ENCODE peak calls at places on chromosomes 12 and 14, in four cellular contexts. One of them, this sample, is unnamed.

GRCh38 chr12:32106517-32107366 is at the start of gene BICD1:
- DNase-seq in activated naive CD8-positive, alpha-beta T cell treated with anti-CD3 and anti-CD28 coated beads, Interleukin-2, amount 50 U/mL, for 24 hours: peak
- DNase-seq in NCI-H2171: peak
- DNase-seq in AG04450: peak
- DNase-seq in this sample: peak

GRCh38 chr12:58412466-58412865 is 471.1 kb downstream of the ATP23 start:
- DNase-seq in activated naive CD8-positive, alpha-beta T cell treated with anti-CD3 and anti-CD28 coated beads, Interleukin-2, amount 50 U/mL, for 24 hours: no peak
- DNase-seq in NCI-H2171: no peak
- DNase-seq in AG04450: no peak
- DNase-seq in this sample: no peak

GRCh38 chr14:99644723-99645544 is at the start of gene HHIPL1:
- DNase-seq in activated naive CD8-positive, alpha-beta T cell treated with anti-CD3 and anti-CD28 coated beads, Interleukin-2, amount 50 U/mL, for 24 hours: no peak
- DNase-seq in NCI-H2171: no peak
- DNase-seq in AG04450: no peak
- DNase-seq in this sample: no peak

GRCh38 chr12:105864916-105865315 is 273.8 kb downstream of the NUAK1 start:
- DNase-seq in activated naive CD8-positive, alpha-beta T cell treated with anti-CD3 and anti-CD28 coated beads, Interleukin-2, amount 50 U/mL, for 24 hours: no peak
- DNase-seq in NCI-H2171: no peak
- DNase-seq in AG04450: no peak
- DNase-seq in this sample: no peak

GRCh38 chr14:46147486-46147885 is 504.1 kb downstream of the RPL10L start:
- DNase-seq in activated naive CD8-positive, alpha-beta T cell treated with anti-CD3 and anti-CD28 coated beads, Interleukin-2, amount 50 U/mL, for 24 hours: no peak
- DNase-seq in NCI-H2171: no peak
- DNase-seq in AG04450: no peak
- DNase-seq in this sample: no peak

GRCh38 chr14:44453433-44454171 is 53.5 kb downstream of the FSCB start:
- DNase-seq in activated naive CD8-positive, alpha-beta T cell treated with anti-CD3 and anti-CD28 coated beads, Interleukin-2, amount 50 U/mL, for 24 hours: no peak
- DNase-seq in NCI-H2171: peak
- DNase-seq in AG04450: no peak
- DNase-seq in this sample: no peak

GRCh38 chr14:72947366-72948160 is 21.3 kb downstream of the DCAF4 start:
- DNase-seq in activated naive CD8-positive, alpha-beta T cell treated with anti-CD3 and anti-CD28 coated beads, Interleukin-2, amount 50 U/mL, for 24 hours: peak
- DNase-seq in NCI-H2171: no peak
- DNase-seq in AG04450: no peak
- DNase-seq in this sample: no peak

GRCh38 chr12:69055706-69056105 is 122.7 kb upstream of the CPM start:
- DNase-seq in activated naive CD8-positive, alpha-beta T cell treated with anti-CD3 and anti-CD28 coated beads, Interleukin-2, amount 50 U/mL, for 24 hours: no peak
- DNase-seq in NCI-H2171: no peak
- DNase-seq in AG04450: no peak
- DNase-seq in this sample: no peak

GRCh38 chr12:45409966-45410365 is 194.1 kb downstream of the ANO6 start:
- DNase-seq in activated naive CD8-positive, alpha-beta T cell treated with anti-CD3 and anti-CD28 coated beads, Interleukin-2, amount 50 U/mL, for 24 hours: no peak
- DNase-seq in NCI-H2171: no peak
- DNase-seq in AG04450: peak
- DNase-seq in this sample: no peak

GRCh38 chr12:100154472-100155247 is 12.0 kb upstream of the BLTP3B start:
- DNase-seq in activated naive CD8-positive, alpha-beta T cell treated with anti-CD3 and anti-CD28 coated beads, Interleukin-2, amount 50 U/mL, for 24 hours: peak
- DNase-seq in NCI-H2171: no peak
- DNase-seq in AG04450: no peak
- DNase-seq in this sample: peak

GRCh38 chr12:51898506-51898905 is 8.8 kb upstream of the ACVRL1 start:
- DNase-seq in activated naive CD8-positive, alpha-beta T cell treated with anti-CD3 and anti-CD28 coated beads, Interleukin-2, amount 50 U/mL, for 24 hours: no peak
- DNase-seq in NCI-H2171: no peak
- DNase-seq in AG04450: no peak
- DNase-seq in this sample: no peak

GRCh38 chr12:29176951-29177350 is 27.9 kb downstream of the FAR2 start:
- DNase-seq in activated naive CD8-positive, alpha-beta T cell treated with anti-CD3 and anti-CD28 coated beads, Interleukin-2, amount 50 U/mL, for 24 hours: no peak
- DNase-seq in NCI-H2171: no peak
- DNase-seq in AG04450: no peak
- DNase-seq in this sample: no peak

GRCh38 chr14:53767566-53767965 is 189.1 kb downstream of the BMP4 start:
- DNase-seq in activated naive CD8-positive, alpha-beta T cell treated with anti-CD3 and anti-CD28 coated beads, Interleukin-2, amount 50 U/mL, for 24 hours: no peak
- DNase-seq in NCI-H2171: no peak
- DNase-seq in AG04450: no peak
- DNase-seq in this sample: no peak

GRCh38 chr12:51368640-51369517 is 22.3 kb downstream of the GALNT6 start:
- DNase-seq in activated naive CD8-positive, alpha-beta T cell treated with anti-CD3 and anti-CD28 coated beads, Interleukin-2, amount 50 U/mL, for 24 hours: peak
- DNase-seq in NCI-H2171: peak
- DNase-seq in AG04450: no peak
- DNase-seq in this sample: no peak

GRCh38 chr14:73751157-73751691 is 37.0 kb upstream of the PNMA1 start:
- DNase-seq in activated naive CD8-positive, alpha-beta T cell treated with anti-CD3 and anti-CD28 coated beads, Interleukin-2, amount 50 U/mL, for 24 hours: no peak
- DNase-seq in NCI-H2171: no peak
- DNase-seq in AG04450: no peak
- DNase-seq in this sample: no peak

GRCh38 chr14:61992139-61992538 is 229.9 kb downstream of the SNAPC1 start:
- DNase-seq in activated naive CD8-positive, alpha-beta T cell treated with anti-CD3 and anti-CD28 coated beads, Interleukin-2, amount 50 U/mL, for 24 hours: no peak
- DNase-seq in NCI-H2171: no peak
- DNase-seq in AG04450: no peak
- DNase-seq in this sample: no peak

GRCh38 chr12:91023326-91024004 is 18.7 kb upstream of the EPYC start:
- DNase-seq in activated naive CD8-positive, alpha-beta T cell treated with anti-CD3 and anti-CD28 coated beads, Interleukin-2, amount 50 U/mL, for 24 hours: no peak
- DNase-seq in NCI-H2171: no peak
- DNase-seq in AG04450: peak
- DNase-seq in this sample: peak

GRCh38 chr12:118299791-118300460 is 72.8 kb downstream of the TAOK3 start:
- DNase-seq in activated naive CD8-positive, alpha-beta T cell treated with anti-CD3 and anti-CD28 coated beads, Interleukin-2, amount 50 U/mL, for 24 hours: no peak
- DNase-seq in NCI-H2171: no peak
- DNase-seq in AG04450: no peak
- DNase-seq in this sample: no peak

GRCh38 chr14:68232643-68233055 is 413.1 kb downstream of the RAD51B start:
- DNase-seq in activated naive CD8-positive, alpha-beta T cell treated with anti-CD3 and anti-CD28 coated beads, Interleukin-2, amount 50 U/mL, for 24 hours: peak
- DNase-seq in NCI-H2171: no peak
- DNase-seq in AG04450: peak
- DNase-seq in this sample: peak

GRCh38 chr12:53098354-53098981 is 1.0 kb downstream of the IGFBP6 start:
- DNase-seq in activated naive CD8-positive, alpha-beta T cell treated with anti-CD3 and anti-CD28 coated beads, Interleukin-2, amount 50 U/mL, for 24 hours: peak
- DNase-seq in NCI-H2171: no peak
- DNase-seq in AG04450: no peak
- DNase-seq in this sample: peak

GRCh38 chr12:92088802-92089201 is 56.8 kb downstream of the BTG1 start:
- DNase-seq in activated naive CD8-positive, alpha-beta T cell treated with anti-CD3 and anti-CD28 coated beads, Interleukin-2, amount 50 U/mL, for 24 hours: no peak
- DNase-seq in NCI-H2171: no peak
- DNase-seq in AG04450: no peak
- DNase-seq in this sample: no peak

GRCh38 chr12:59891180-59891579 is 295.4 kb downstream of the SLC16A7 start:
- DNase-seq in activated naive CD8-positive, alpha-beta T cell treated with anti-CD3 and anti-CD28 coated beads, Interleukin-2, amount 50 U/mL, for 24 hours: no peak
- DNase-seq in NCI-H2171: no peak
- DNase-seq in AG04450: no peak
- DNase-seq in this sample: no peak

GRCh38 chr12:54306925-54307731 is 6.3 kb upstream of the NFE2 start:
- DNase-seq in activated naive CD8-positive, alpha-beta T cell treated with anti-CD3 and anti-CD28 coated beads, Interleukin-2, amount 50 U/mL, for 24 hours: peak
- DNase-seq in NCI-H2171: no peak
- DNase-seq in AG04450: no peak
- DNase-seq in this sample: no peak

GRCh38 chr14:81384900-81385299 is 15.2 kb downstream of the STON2 start:
- DNase-seq in activated naive CD8-positive, alpha-beta T cell treated with anti-CD3 and anti-CD28 coated beads, Interleukin-2, amount 50 U/mL, for 24 hours: no peak
- DNase-seq in NCI-H2171: peak
- DNase-seq in AG04450: no peak
- DNase-seq in this sample: no peak

GRCh38 chr14:20327005-20327869 is 5.8 kb downstream of the CCNB1IP1 start:
- DNase-seq in activated naive CD8-positive, alpha-beta T cell treated with anti-CD3 and anti-CD28 coated beads, Interleukin-2, amount 50 U/mL, for 24 hours: no peak
- DNase-seq in NCI-H2171: peak
- DNase-seq in AG04450: peak
- DNase-seq in this sample: peak

GRCh38 chr12:13801543-13801942 is 179.9 kb downstream of the GRIN2B start:
- DNase-seq in activated naive CD8-positive, alpha-beta T cell treated with anti-CD3 and anti-CD28 coated beads, Interleukin-2, amount 50 U/mL, for 24 hours: no peak
- DNase-seq in NCI-H2171: no peak
- DNase-seq in AG04450: no peak
- DNase-seq in this sample: no peak

GRCh38 chr14:71711619-71712018 is 220.6 kb upstream of the RGS6 start:
- DNase-seq in activated naive CD8-positive, alpha-beta T cell treated with anti-CD3 and anti-CD28 coated beads, Interleukin-2, amount 50 U/mL, for 24 hours: no peak
- DNase-seq in NCI-H2171: no peak
- DNase-seq in AG04450: no peak
- DNase-seq in this sample: peak

GRCh38 chr14:61147369-61147897 is 133.7 kb downstream of the TMEM30B start:
- DNase-seq in activated naive CD8-positive, alpha-beta T cell treated with anti-CD3 and anti-CD28 coated beads, Interleukin-2, amount 50 U/mL, for 24 hours: no peak
- DNase-seq in NCI-H2171: peak
- DNase-seq in AG04450: no peak
- DNase-seq in this sample: no peak

GRCh38 chr12:124754949-124755800 is 108.5 kb downstream of the SCARB1 start:
- DNase-seq in activated naive CD8-positive, alpha-beta T cell treated with anti-CD3 and anti-CD28 coated beads, Interleukin-2, amount 50 U/mL, for 24 hours: no peak
- DNase-seq in NCI-H2171: peak
- DNase-seq in AG04450: no peak
- DNase-seq in this sample: peak

GRCh38 chr14:53430870-53431269 is 277.7 kb upstream of the DDHD1 start:
- DNase-seq in activated naive CD8-positive, alpha-beta T cell treated with anti-CD3 and anti-CD28 coated beads, Interleukin-2, amount 50 U/mL, for 24 hours: no peak
- DNase-seq in NCI-H2171: no peak
- DNase-seq in AG04450: no peak
- DNase-seq in this sample: no peak

GRCh38 chr14:61478971-61479473 is 157.6 kb downstream of the PRKCH start:
- DNase-seq in activated naive CD8-positive, alpha-beta T cell treated with anti-CD3 and anti-CD28 coated beads, Interleukin-2, amount 50 U/mL, for 24 hours: no peak
- DNase-seq in NCI-H2171: no peak
- DNase-seq in AG04450: no peak
- DNase-seq in this sample: no peak

GRCh38 chr14:34179723-34180122 is 228.8 kb upstream of the EGLN3 start:
- DNase-seq in activated naive CD8-positive, alpha-beta T cell treated with anti-CD3 and anti-CD28 coated beads, Interleukin-2, amount 50 U/mL, for 24 hours: no peak
- DNase-seq in NCI-H2171: no peak
- DNase-seq in AG04450: no peak
- DNase-seq in this sample: no peak

GRCh38 chr14:89621009-89621421 is 204.0 kb upstream of the FOXN3 start:
- DNase-seq in activated naive CD8-positive, alpha-beta T cell treated with anti-CD3 and anti-CD28 coated beads, Interleukin-2, amount 50 U/mL, for 24 hours: peak
- DNase-seq in NCI-H2171: no peak
- DNase-seq in AG04450: no peak
- DNase-seq in this sample: no peak

GRCh38 chr12:76391461-76391860 is 43.2 kb upstream of the BBS10 start:
- DNase-seq in activated naive CD8-positive, alpha-beta T cell treated with anti-CD3 and anti-CD28 coated beads, Interleukin-2, amount 50 U/mL, for 24 hours: no peak
- DNase-seq in NCI-H2171: no peak
- DNase-seq in AG04450: no peak
- DNase-seq in this sample: no peak

GRCh38 chr12:96361074-96361473 is 39.2 kb downstream of the CDK17 start:
- DNase-seq in activated naive CD8-positive, alpha-beta T cell treated with anti-CD3 and anti-CD28 coated beads, Interleukin-2, amount 50 U/mL, for 24 hours: no peak
- DNase-seq in NCI-H2171: no peak
- DNase-seq in AG04450: no peak
- DNase-seq in this sample: no peak

GRCh38 chr12:6465467-6466183 is 4.9 kb downstream of the VAMP1 start:
- DNase-seq in activated naive CD8-positive, alpha-beta T cell treated with anti-CD3 and anti-CD28 coated beads, Interleukin-2, amount 50 U/mL, for 24 hours: peak
- DNase-seq in NCI-H2171: peak
- DNase-seq in AG04450: peak
- DNase-seq in this sample: no peak